ENCODE peak calls at places on chromosomes 13 and 19, in five cellular contexts. C, F, O, Q and X are unnamed samples.
A peak's percentile ranks its signal among the peaks of the same experiment; 100 is the strongest.

GRCh38 chr13:64428196-64428595 is 2801.9 kb downstream of the PCDH9 start:
- DNase-seq in C (no peak), F (no peak), O (no peak), Q (no peak), X (peak; percentile 61)

GRCh38 chr19:3454656-3455392 is 25.5 kb downstream of the SMIM24 start:
- DNase-seq in C (no peak), F (no peak), O (no peak), Q (no peak), X (no peak)

GRCh38 chr19:54739587-54740497 is 1.5 kb downstream of the KIR2DL3 start:
- DNase-seq in C (no peak), F (no peak), O (no peak), Q (no peak), X (no peak)

GRCh38 chr19:1849999-1850398 is 1.7 kb upstream of the REXO1 start:
- DNase-seq in C (no peak), F (no peak), O (no peak), Q (no peak), X (no peak)

GRCh38 chr19:32197896-32198882 is 147.2 kb upstream of the ZNF507 start:
- DNase-seq in C (no peak), F (no peak), O (no peak), Q (no peak), X (no peak)

GRCh38 chr19:17748884-17749638 is 2.2 kb upstream of the FCHO1 start:
- DNase-seq in C (no peak), F (no peak), O (no peak), Q (no peak), X (no peak)

GRCh38 chr13:34469212-34469983 is 472.7 kb upstream of the NBEA start:
- DNase-seq in C (no peak), F (no peak), O (no peak), Q (no peak), X (peak; percentile 13)

GRCh38 chr19:34999498-35000337 is at the start of gene GRAMD1A:
- DNase-seq in C (peak; percentile 86), F (peak; percentile 69), O (peak; percentile 84), Q (peak; percentile 82), X (peak; percentile 90)

GRCh38 chr13:112912726-112913440 is 56.1 kb upstream of the MCF2L start:
- DNase-seq in C (no peak), F (no peak), O (no peak), Q (no peak), X (no peak)

GRCh38 chr19:50858896-50859295 is 4.2 kb downstream of the KLK3 start:
- DNase-seq in C (peak; percentile 82), F (no peak), O (no peak), Q (no peak), X (no peak)

GRCh38 chr13:54092686-54093085 is 1064.1 kb downstream of the OLFM4 start:
- DNase-seq in C (no peak), F (no peak), O (no peak), Q (no peak), X (no peak)

GRCh38 chr19:19113040-19113541 is 25.2 kb downstream of the TMEM161A start:
- DNase-seq in C (peak; percentile 84), F (no peak), O (no peak), Q (no peak), X (peak; percentile 34)

GRCh38 chr19:10219678-10220077 is 11.5 kb downstream of the S1PR2 start:
- DNase-seq in C (peak; percentile 79), F (peak; percentile 46), O (peak; percentile 69), Q (no peak), X (peak; percentile 36)

GRCh38 chr19:48842744-48843162 is 6.5 kb upstream of the HSD17B14 start:
- DNase-seq in C (peak; percentile 71), F (no peak), O (peak; percentile 75), Q (peak; percentile 81), X (peak; percentile 72)

GRCh38 chr19:13483215-13483614 is 23.1 kb downstream of the CACNA1A start:
- DNase-seq in C (no peak), F (no peak), O (no peak), Q (no peak), X (no peak)

GRCh38 chr19:1471514-1472107 is 7.4 kb downstream of the C19orf25 start:
- DNase-seq in C (no peak), F (no peak), O (no peak), Q (no peak), X (no peak)

GRCh38 chr13:35953537-35954206 is 177.5 kb downstream of the DCLK1 start:
- DNase-seq in C (peak; percentile 75), F (peak; percentile 65), O (peak; percentile 56), Q (peak; percentile 69), X (peak; percentile 63)

GRCh38 chr19:50837300-50837699 is 3.9 kb upstream of the KLK15 start:
- DNase-seq in C (no peak), F (no peak), O (no peak), Q (no peak), X (no peak)

GRCh38 chr13:43046259-43046658 is 22.9 kb downstream of the DNAJC15 start:
- DNase-seq in C (no peak), F (no peak), O (no peak), Q (no peak), X (no peak)

GRCh38 chr13:110380359-110381028 is 73.4 kb downstream of the COL4A2 start:
- DNase-seq in C (no peak), F (no peak), O (peak; percentile 53), Q (no peak), X (peak; percentile 89)

GRCh38 chr19:29967623-29968022 is 25.6 kb downstream of the URI1 start:
- DNase-seq in C (no peak), F (no peak), O (no peak), Q (no peak), X (peak; percentile 36)

GRCh38 chr13:28071424-28071823 is 29.0 kb downstream of the FLT3 start:
- DNase-seq in C (no peak), F (no peak), O (no peak), Q (no peak), X (no peak)

GRCh38 chr19:38744906-38745305 is 632 bp upstream of the CAPN12 start:
- DNase-seq in C (no peak), F (no peak), O (no peak), Q (no peak), X (no peak)

GRCh38 chr13:27259831-27260230 is 8.5 kb downstream of the RPL21 start:
- DNase-seq in C (no peak), F (no peak), O (no peak), Q (no peak), X (no peak)

GRCh38 chr13:114023716-114024602 is 50.1 kb upstream of the C13orf46 start:
- DNase-seq in C (no peak), F (no peak), O (no peak), Q (no peak), X (no peak)

GRCh38 chr19:55114566-55115145 is 2.8 kb downstream of the PPP1R12C start:
- DNase-seq in C (no peak), F (no peak), O (no peak), Q (no peak), X (no peak)

GRCh38 chr13:97834255-97834654 is 119.2 kb upstream of the IPO5 start:
- DNase-seq in C (no peak), F (no peak), O (no peak), Q (no peak), X (no peak)
- H2BK12ac ChIP-seq in C (no peak overlapping the region), F (no peak overlapping the region), O (no peak overlapping the region), Q (no peak overlapping the region), X (no peak overlapping the region)

GRCh38 chr19:375395-376110 is 31.0 kb upstream of the MIER2 start:
- DNase-seq in C (no peak), F (no peak), O (no peak), Q (no peak), X (no peak)
- H3K27ac ChIP-seq in C (no peak overlapping the region), F (no peak overlapping the region), O (no peak overlapping the region), Q (no peak overlapping the region), X (no peak overlapping the region)

DNA sequence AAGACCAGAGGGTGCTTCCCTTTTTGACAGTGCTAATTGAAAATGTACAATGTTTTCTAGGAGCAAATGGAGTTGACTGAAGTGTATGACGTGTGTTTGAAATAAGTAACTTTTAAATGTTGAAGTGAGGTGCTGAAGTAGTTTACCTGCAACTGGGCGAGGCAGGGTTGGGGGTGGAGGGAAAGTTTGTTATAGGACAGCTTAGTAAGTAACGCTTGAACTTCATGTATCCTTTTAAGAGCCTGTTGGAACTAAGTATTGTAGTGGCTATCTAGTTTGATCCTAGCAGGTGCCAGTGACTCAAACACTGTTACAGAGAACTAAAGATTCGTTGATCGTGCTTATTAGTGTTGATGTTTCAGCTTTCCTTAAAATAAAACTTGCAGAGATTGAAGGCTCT is 5.9 kb downstream of the SLAIN1 start:
- DNase-seq in C (no peak), F (no peak), O (no peak), Q (no peak), X (no peak)
- H2BK12ac ChIP-seq in C (no peak overlapping the region), F (no peak overlapping the region), O (no peak overlapping the region), Q (no peak overlapping the region), X (no peak overlapping the region)

GRCh38 chr19:46731584-46731983 is 14.3 kb upstream of the FKRP start:
- DNase-seq in C (no peak), F (no peak), O (no peak), Q (no peak), X (peak; percentile 45)
- H3K27ac ChIP-seq in C (no peak overlapping the region), F (no peak overlapping the region), O (no peak overlapping the region), Q (no peak overlapping the region), X (no peak overlapping the region)

DNA sequence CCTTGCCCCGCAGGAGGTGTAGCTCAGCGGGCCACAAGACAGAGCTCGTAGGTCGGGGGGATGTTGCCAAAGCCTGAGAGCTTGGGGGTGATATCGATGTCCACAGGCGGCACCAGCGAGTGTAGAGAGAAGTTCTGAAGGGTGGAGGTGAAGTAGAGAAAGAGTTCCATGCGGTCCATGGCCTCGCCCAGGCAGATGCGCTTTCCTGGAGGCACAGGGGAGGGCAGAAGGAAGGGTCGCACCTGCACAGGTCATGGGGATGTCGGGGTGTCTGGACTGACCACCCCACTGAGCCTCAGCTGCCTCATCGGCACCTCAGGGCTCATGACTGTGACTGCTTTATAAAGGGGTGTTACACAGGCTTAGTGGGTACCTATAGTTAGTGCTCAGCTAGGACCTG is 37.8 kb upstream of the CYP2A13 start:
- DNase-seq in C (no peak), F (no peak), O (no peak), Q (no peak), X (no peak)
- H2BK12ac ChIP-seq in C (no peak overlapping the region), F (no peak overlapping the region), O (no peak overlapping the region), Q (no peak overlapping the region), X (no peak overlapping the region)

DNA sequence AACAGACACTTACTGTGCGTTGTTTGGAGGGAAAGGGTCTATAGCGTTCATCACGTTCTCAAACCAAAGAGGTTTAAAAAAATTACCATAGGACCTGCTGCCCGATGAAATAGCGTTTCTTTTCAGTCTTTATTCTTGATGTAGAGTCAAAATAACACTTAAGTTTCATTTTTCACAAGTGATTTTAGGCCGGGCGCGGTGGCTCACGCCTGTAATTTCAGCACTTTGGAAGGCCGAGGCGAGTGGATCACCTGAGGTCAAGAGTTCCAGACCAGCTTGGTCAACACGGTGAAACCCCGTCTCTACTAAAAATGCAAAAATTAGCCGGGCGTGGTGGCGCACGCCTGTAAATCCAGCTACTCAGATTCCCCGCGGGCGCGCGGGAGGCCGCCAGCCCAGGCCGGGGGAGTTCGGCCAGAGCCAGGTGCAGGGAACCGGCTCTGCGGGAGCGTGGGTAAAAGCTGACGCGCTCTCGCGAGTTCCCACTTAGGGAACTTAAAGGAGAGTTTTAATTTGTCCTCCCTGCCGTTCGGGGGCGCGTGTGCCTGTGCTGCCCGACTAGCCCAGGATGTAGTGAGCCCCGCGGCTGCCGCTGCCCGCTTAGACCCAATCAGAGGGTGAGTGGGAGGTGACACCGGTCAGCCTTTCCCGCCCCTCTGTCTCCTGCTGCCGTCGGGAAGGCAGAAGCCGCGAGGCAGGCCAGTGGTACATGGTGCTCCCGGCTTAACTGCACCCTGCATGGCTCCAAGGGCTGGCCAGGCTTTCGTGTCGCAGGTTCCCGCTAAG is 35.8 kb upstream of the NEK3 start:
- DNase-seq in C (peak; percentile 92), F (peak; percentile 60), O (peak; percentile 74), Q (no peak), X (peak; percentile 17)
- H3K27ac ChIP-seq in C (no peak overlapping the region), F (no peak overlapping the region), O (no peak overlapping the region), Q (no peak overlapping the region), X (no peak overlapping the region)